ENCODE peak calls at places on chromosomes 2 and 18, in six cellular contexts. L, N, F, S, Y and Z are unnamed samples. For H3K4me1, the result is how much of the 10 kb centered on the place peaks cover.

GRCh38 chr2:227774011-227774624 is 28.4 kb downstream of the SCYGR8 start:
- DNase-seq in Y (no peak), L (no peak), N (no peak), S (no peak), F (peak), Z (no peak)

GRCh38 chr2:207731138-207731537 is 19.7 kb downstream of the CCNYL1 start:
- DNase-seq in L (no peak), N (no peak), F (no peak), S (no peak), Y (no peak), Z (no peak)

GRCh38 chr2:143219266-143219665 is 90.0 kb downstream of the ARHGAP15 start:
- DNase-seq in F (no peak), L (no peak), Y (no peak), S (no peak), N (no peak), Z (no peak)

GRCh38 chr2:145158051-145158586 is 638.2 kb upstream of the ZEB2 start:
- DNase-seq in Y (no peak), S (no peak), L (peak), N (no peak), F (no peak), Z (peak)

GRCh38 chr2:127004893-127005600 is 101.9 kb downstream of the BIN1 start:
- DNase-seq in S (no peak), F (no peak), L (no peak), N (no peak), Y (no peak), Z (no peak)

GRCh38 chr18:65091737-65092329 is 659.0 kb upstream of the CDH7 start:
- DNase-seq in Y (no peak), L (peak), N (no peak), S (no peak), F (peak), Z (no peak)

GRCh38 chr2:179444056-179444455 is 179.4 kb upstream of the SESTD1 start:
- DNase-seq in N (no peak), S (no peak), Y (no peak), L (no peak), F (no peak), Z (no peak)

GRCh38 chr2:240141736-240142135 is 1.3 kb upstream of the OTOS start:
- DNase-seq in F (no peak), S (peak), N (no peak), Y (no peak), L (no peak), Z (no peak)

GRCh38 chr2:192499476-192499875 is 304.7 kb upstream of the TMEFF2 start:
- DNase-seq in N (no peak), F (no peak), L (no peak), S (no peak), Y (no peak), Z (no peak)

GRCh38 chr2:46300406-46300832 is 3.2 kb downstream of the EPAS1 start:
- DNase-seq in N (no peak), F (no peak), Y (peak), L (no peak), S (no peak), Z (no peak)

GRCh38 chr2:3302751-3303582 is 74.7 kb downstream of the EIPR1 start:
- DNase-seq in N (no peak), L (no peak), Y (no peak), S (peak), F (peak), Z (no peak)

GRCh38 chr2:42973771-42974170 is 181.4 kb upstream of the HAAO start:
- DNase-seq in F (no peak), Y (no peak), N (no peak), S (peak), L (peak), Z (no peak)

GRCh38 chr2:88170472-88170892 is 336 bp downstream of the THNSL2 start:
- DNase-seq in S (peak), F (no peak), L (no peak), N (peak), Y (peak), Z (no peak)

GRCh38 chr2:159073256-159073655 is 104.8 kb downstream of the TANC1 start:
- DNase-seq in N (no peak), L (no peak), F (no peak), S (no peak), Y (no peak), Z (no peak)

GRCh38 chr2:52658598-52658997 is 1109.0 kb upstream of the CHAC2 start:
- DNase-seq in F (no peak), S (no peak), Y (no peak), L (no peak), N (no peak), Z (no peak)

GRCh38 chr2:239154971-239155805 is 245.6 kb downstream of the HDAC4 start:
- DNase-seq in F (no peak), Y (peak), S (peak), L (peak), N (no peak), Z (no peak)

DNA sequence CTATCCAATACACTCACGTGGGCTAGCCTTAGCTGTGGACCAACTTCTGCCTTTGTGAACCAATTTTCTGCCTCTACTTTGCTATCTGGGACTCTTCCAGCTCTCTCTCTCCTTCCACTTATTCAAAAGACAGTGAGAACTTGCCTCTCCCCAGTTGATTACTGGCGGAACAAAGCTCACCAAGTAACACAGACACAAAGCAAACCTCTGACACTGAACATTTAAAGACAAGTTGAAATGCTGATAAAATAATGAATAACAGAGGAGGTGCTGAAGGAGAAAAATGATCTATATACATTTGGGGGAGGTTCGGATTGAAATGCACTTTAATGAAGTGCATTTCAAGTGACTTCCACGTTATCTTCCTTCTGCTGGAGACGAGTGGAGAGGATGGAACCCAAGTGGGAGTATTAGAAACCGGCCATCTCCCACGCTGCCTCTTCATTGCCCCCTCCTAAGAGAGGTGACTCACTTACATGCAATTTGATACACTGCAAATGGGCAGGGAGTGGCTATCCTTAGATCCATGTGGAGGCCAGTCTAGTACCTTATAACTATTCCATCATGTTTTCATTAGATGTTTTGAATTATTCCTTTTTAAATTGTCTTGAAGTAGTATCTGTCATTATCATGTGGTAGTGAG is 6.1 kb upstream of the GLI2 start:
- DNase-seq in N (no peak), Y (peak), S (peak), L (no peak), F (no peak), Z (no peak)
- H3K4me3 ChIP-seq in N (no peak), Y (no peak), S (no peak), L (no peak), F (no peak), Z (no peak)

DNA sequence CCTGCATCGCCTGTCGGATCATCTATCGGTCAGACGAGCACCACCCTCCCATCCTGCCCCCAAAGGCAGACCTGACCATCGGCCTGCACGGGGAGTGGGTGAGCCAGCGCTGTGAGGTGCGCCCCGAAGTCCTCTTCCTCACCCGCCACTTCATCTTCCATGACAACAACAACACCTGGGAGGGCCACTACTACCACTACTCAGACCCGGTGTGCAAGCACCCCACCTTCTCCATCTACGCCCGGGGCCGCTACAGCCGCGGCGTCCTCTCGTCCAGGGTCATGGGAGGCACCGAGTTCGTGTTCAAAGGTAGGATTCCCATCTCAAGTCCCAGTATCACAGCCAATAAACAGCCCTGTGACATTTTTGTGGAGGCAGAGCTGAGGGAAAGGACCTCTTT is 31.0 kb downstream of the APCDD1 start:
- DNase-seq in L (no peak), N (no peak), Y (no peak), F (no peak), S (no peak), Z (no peak)
- H3K4me1 ChIP-seq in L (under half), N (under half), Y (under half), F (under half), S (under half), Z (under half)

DNA sequence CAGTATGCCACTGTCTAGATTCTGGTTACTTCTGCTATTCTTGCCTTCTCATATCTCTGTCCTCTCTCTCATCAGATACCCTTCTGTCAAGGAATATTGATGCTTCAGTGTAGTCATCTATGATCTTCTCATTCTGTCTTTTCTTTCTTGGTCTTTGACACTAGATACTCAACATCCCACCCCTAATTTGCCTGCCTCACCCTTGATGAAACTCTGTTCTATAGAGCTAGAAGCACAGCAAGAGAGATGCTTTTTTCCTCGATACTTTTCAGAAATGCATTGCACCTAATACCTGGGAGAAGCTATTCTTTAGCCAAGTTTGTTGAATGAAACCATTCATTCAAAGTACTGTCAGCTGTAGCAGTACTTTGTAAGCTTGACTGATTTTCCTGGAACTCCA is 9.5 kb downstream of the SEPTIN2 start:
- DNase-seq in Y (no peak), N (no peak), F (no peak), S (no peak), L (no peak), Z (no peak)
- H3K27ac ChIP-seq in Y (no peak), N (no peak), F (no peak), S (no peak), L (no peak), Z (no peak)

DNA sequence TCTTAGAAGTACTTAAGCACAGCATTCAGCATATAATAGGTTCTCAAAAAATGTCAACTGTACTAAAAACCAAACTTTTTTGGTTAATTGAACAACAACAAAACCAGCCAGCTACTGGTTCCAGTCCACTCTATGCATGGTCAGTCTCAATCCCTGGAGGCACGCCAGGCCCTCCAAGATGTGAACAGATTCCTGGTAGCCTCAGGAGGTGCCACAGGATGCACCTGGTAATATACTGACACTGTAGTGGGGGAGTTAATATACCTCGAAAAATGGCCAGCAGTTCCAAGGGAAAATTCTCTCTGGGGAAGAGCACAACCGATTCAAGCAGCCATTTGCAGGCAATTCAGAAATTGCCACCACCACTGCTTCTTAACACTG is 3.6 kb downstream of the MGAT4A start:
- DNase-seq in S (no peak), L (peak), Y (no peak), N (no peak), F (no peak), Z (no peak)
- H3K4me3 ChIP-seq in S (no peak), L (no peak), Y (no peak), N (peak), F (no peak), Z (no peak)

GRCh38 chr2:105797298-105797819 is 52.6 kb downstream of the NCK2 start:
- DNase-seq in S (no peak), Y (no peak), L (no peak), F (no peak), N (peak), Z (no peak)
- H3K4me1 ChIP-seq in S (half or more), Y (under half), L (half or more), F (under half), N (half or more), Z (under half)

DNA sequence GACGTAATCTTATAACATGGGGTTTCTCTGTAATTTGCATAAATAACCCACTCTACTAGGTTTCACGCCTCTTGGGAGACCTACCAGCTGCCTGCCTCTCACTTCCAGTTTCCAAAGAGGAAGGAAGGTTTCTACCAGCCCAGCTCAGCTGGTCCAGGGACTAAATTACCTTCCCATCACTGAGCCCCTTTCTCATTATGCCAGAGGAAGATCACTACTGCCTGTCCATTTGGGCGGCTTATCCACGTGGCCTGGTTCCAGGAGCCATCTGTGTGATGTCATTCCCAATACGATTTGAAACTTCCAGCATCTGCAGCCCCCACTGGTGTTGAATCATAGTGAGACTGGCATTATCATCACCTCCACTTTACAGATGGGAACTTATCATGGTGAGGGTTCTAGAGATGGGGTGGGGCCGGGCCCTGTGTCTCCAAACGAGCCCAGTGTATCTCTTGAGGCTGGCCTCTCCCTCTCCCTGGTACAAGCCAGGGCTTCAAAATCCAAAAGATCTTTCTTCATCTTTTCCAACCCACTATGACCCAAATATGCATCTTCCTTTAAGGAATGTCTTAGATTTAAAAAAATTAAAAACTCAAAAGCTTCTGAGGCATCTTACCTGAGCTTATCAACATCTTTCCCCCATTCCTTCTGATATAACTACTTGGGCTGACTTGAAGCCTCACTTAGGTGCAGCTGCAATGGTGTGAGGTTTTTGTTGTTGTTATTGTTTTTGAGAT is 140.8 kb downstream of the DDX1 start:
- DNase-seq in N (no peak), Y (no peak), S (no peak), L (no peak), F (no peak), Z (no peak)
- H3K27ac ChIP-seq in N (no peak), Y (no peak), S (no peak), L (no peak), F (no peak), Z (no peak)

GRCh38 chr2:150663143-150663542 is 175.7 kb upstream of the RND3 start:
- DNase-seq in N (no peak), Y (no peak), S (no peak), F (no peak), L (no peak), Z (no peak)
- H3K4me3 ChIP-seq in N (no peak), Y (no peak), S (no peak), F (no peak), L (no peak), Z (no peak)

DNA sequence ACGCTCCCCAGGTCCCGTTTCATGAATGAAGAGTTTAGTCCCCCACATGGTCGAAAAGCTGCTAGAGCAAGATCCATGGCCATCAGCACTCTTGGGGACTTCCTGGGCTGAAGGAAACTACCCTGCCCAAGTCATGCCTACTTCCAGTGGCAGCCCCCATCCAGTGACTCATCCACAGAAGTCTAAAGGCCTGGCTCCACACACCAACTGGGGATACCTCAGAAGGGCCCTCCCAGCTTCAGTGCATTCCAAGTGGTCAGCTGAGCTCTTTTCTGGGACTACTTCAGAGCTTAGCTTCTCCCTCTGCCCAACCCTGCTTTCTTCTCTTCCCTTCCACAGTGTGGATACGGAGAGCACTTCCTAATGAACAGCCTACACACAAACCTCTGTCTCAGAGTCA is 66.5 kb downstream of the CLHC1 start:
- DNase-seq in F (no peak), N (no peak), Y (peak), L (no peak), S (no peak), Z (no peak)
- H3K4me1 ChIP-seq in F (under half), N (under half), Y (under half), L (half or more), S (under half), Z (under half)

GRCh38 chr2:20184067-20184938 is 40.6 kb downstream of the SDC1 start:
- DNase-seq in S (peak), N (no peak), F (no peak), L (peak), Y (peak), Z (peak)
- H3K27ac ChIP-seq in S (no peak), N (no peak), F (no peak), L (peak), Y (peak), Z (no peak)

DNA sequence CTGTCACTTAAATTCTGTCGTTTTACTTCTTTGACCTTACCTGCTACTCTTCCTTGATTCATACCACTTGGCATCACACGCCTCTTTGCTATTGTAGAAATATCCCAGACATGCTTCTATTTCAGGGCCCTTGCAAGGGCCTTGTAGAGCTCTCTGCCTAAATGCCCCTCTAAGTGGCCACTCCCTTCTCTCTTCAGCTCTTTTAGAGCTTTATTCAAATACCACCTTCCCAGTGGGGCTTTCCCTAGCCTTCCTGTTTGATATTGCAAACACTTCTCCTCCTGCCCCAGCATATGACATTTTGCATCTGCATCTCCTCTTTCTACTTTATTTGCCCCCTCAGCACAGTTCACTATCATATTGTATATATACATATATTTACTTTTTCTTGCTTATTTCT is 54.0 kb downstream of the PELI1 start:
- DNase-seq in L (no peak), F (no peak), N (no peak), Y (no peak), S (no peak), Z (peak)
- H3K4me3 ChIP-seq in L (no peak), F (no peak), N (no peak), Y (no peak), S (no peak), Z (no peak)